ENCODE peak calls at places on chromosome 19, in five cellular contexts. P is heart left ventricle, V is Karpas-422, S is testis, U is left lung. C is an unnamed sample.

GRCh38 chr19:1206733-1207301 is 1.2 kb downstream of the STK11 start:
- DNase-seq in P (no peak), V (peak; percentile 76), S (peak; percentile 62), U (peak; percentile 89), C (no peak)

GRCh38 chr19:1992759-1993260 is 22.7 kb downstream of the BTBD2 start:
- DNase-seq in P (no peak), U (no peak), V (peak; percentile 85), S (peak; percentile 72), C (no peak)

GRCh38 chr19:47158879-47159509 is 28.4 kb downstream of the SAE1 start:
- DNase-seq in U (no peak), S (no peak), P (no peak), V (no peak), C (no peak)

GRCh38 chr19:31348416-31349159 is 648 bp downstream of the TSHZ3 start:
- DNase-seq in U (no peak), P (peak; percentile 54), V (no peak), S (peak; percentile 38), C (no peak)

GRCh38 chr19:12769689-12770088 is 5.7 kb downstream of the HOOK2 start:
- DNase-seq in P (no peak), S (peak; percentile 35), U (peak; percentile 85), V (peak; percentile 89), C (no peak)

GRCh38 chr19:39351537-39352037 is 9.4 kb downstream of the SAMD4B start:
- DNase-seq in U (no peak), V (peak; percentile 55), S (no peak), P (no peak), C (no peak)

GRCh38 chr19:3620145-3620816 is 6.3 kb downstream of the CACTIN start:
- DNase-seq in V (no peak), P (no peak), U (peak; percentile 67), S (no peak), C (no peak)

GRCh38 chr19:33872445-33873320 is 76.0 kb downstream of the KCTD15 start:
- DNase-seq in U (no peak), S (no peak), P (no peak), V (no peak), C (no peak)

GRCh38 chr19:50458396-50459066 is 17.8 kb upstream of the EMC10 start:
- DNase-seq in S (no peak), P (no peak), U (no peak), V (no peak), C (no peak)

GRCh38 chr19:17522988-17523872 is 11.8 kb downstream of the PGLS start:
- DNase-seq in P (peak; percentile 73), V (peak; percentile 80), S (peak; percentile 44), U (peak; percentile 89), C (no peak)

GRCh38 chr19:42253245-42254082 is 1.5 kb downstream of the ERF start:
- DNase-seq in V (peak; percentile 75), U (peak; percentile 92), P (peak; percentile 69), S (peak; percentile 78), C (no peak)

GRCh38 chr19:5961969-5962945 is 15.7 kb downstream of the RANBP3 start:
- DNase-seq in U (no peak), S (no peak), P (peak; percentile 64), V (no peak), C (no peak)

GRCh38 chr19:1089891-1090290 is 5.3 kb downstream of the POLR2E start:
- DNase-seq in U (no peak), P (peak; percentile 26), V (peak; percentile 81), S (no peak), C (no peak)

GRCh38 chr19:5352229-5352763 is 11.7 kb upstream of the PTPRS start:
- DNase-seq in S (no peak), U (no peak), P (no peak), V (no peak), C (no peak)

GRCh38 chr19:39941615-39942507 is 7.4 kb upstream of the FCGBP start:
- DNase-seq in P (no peak), U (no peak), V (peak; percentile 66), S (peak; percentile 19), C (no peak)

GRCh38 chr19:49858591-49858985 is 7.6 kb downstream of the PTOV1 start:
- DNase-seq in V (no peak), U (peak; percentile 70), P (peak; percentile 22), S (peak; percentile 82), C (no peak)

GRCh38 chr19:2548966-2549365 is 73.0 kb downstream of the GADD45B start:
- DNase-seq in U (peak; percentile 36), P (no peak), S (no peak), V (no peak), C (no peak)

GRCh38 chr19:33401683-33402420 is 28.3 kb downstream of the CEBPG start:
- DNase-seq in P (peak; percentile 18), S (no peak), U (peak; percentile 65), V (no peak), C (no peak)

GRCh38 chr19:43755256-43755801 is 567 bp upstream of the SMG9 start:
- DNase-seq in S (peak; percentile 85), V (peak; percentile 94), U (peak; percentile 93), P (peak; percentile 89), C (peak; percentile 95)

GRCh38 chr19:55206664-55207500 is 2.4 kb downstream of the PTPRH start:
- DNase-seq in V (peak; percentile 71), S (peak; percentile 85), U (peak; percentile 91), P (peak; percentile 86), C (no peak)

GRCh38 chr19:5968431-5969373 is 9.2 kb downstream of the RANBP3 start:
- DNase-seq in U (no peak), V (peak; percentile 48), S (no peak), P (no peak), C (no peak)

GRCh38 chr19:5002143-5002542 is 33.2 kb downstream of the KDM4B start:
- DNase-seq in U (peak; percentile 8), S (no peak), P (peak; percentile 2), V (no peak), C (no peak)

GRCh38 chr19:45638930-45639729 is at the start of gene EML2:
- DNase-seq in U (peak; percentile 93), P (peak; percentile 56), S (peak; percentile 43), V (peak; percentile 87), C (no peak)

GRCh38 chr19:3548594-3548993 is 8.8 kb downstream of the MFSD12 start:
- DNase-seq in V (no peak), U (no peak), S (no peak), P (no peak), C (no peak)

GRCh38 chr19:16836115-16836905 is 7.1 kb downstream of the SIN3B start:
- DNase-seq in P (peak; percentile 40), U (no peak), V (no peak), S (peak; percentile 81), C (no peak)

GRCh38 chr19:4064551-4065260 is 2.0 kb downstream of the ZBTB7A start:
- DNase-seq in P (peak; percentile 71), U (peak; percentile 90), S (peak; percentile 73), V (peak; percentile 81), C (peak; percentile 89)

GRCh38 chr19:42529248-42529764 is 1.0 kb upstream of the CEACAM1 start:
- DNase-seq in U (peak; percentile 83), S (peak; percentile 75), P (peak; percentile 40), V (peak; percentile 79), C (no peak)

DNA sequence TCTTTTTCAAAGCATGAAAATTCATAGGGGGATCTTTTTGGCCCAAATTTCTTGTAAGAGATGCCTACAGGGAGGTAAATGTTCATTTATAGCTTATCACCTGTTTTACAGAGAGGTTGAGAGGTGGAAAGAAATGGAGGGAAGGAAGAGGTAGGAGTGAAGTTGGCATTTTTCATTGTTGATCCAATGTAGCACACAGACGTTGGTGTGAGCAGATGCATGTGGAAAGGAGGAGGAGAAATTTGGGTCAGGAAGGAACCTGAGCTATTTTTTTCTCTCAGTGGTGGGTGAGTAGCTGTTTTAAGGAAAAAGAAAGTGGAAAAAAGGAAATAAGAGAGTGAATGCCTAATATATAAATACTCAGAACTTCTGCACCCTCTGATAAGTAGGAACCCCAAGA is 9.9 kb upstream of the SMIM17 start:
- DNase-seq in U (no peak), V (no peak), S (no peak), P (no peak), C (no peak)
- H3K9me3 ChIP-seq in U (no peaks in the 10 kb centered on the region), V (peaks cover 67% of the 10 kb centered on the region), S (no peaks in the 10 kb centered on the region), P (no peaks in the 10 kb centered on the region), C (peaks cover 22% of the 10 kb centered on the region)

DNA sequence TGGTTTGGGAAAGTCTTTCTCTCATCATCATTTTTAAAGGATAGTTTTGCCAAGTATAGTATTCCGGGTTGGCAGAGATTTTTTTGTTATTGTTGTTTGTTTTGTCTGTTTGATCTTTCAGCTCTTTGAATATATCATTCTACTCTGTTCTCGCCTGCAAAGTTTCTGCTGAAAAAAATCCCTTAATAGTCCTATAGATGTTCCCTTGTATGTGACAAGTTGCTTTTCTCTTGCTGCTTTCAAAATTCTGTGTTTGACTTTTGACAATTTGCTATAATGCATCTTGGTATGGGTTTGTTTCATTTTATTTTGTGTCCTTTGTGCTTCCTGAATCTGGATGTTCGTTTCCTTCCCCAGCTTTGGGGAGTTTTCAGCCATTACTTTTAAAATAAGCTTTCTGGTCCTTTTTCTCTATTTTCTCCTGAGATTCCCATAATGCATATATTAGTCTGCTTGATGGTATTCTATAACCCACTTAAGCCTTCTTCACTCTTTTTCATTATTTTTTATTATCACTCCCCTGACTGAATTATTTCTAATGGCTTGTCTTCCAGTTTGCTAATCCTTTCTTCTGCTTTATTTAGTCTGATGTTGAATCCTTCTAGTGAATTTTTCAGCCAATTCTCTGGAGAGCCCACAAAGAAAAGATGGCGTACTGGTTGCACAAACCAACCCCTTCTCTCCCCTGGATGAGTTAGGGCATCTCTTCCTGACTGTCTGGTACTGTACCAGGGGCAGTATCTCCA is 14.6 kb downstream of the ZNF569 start:
- DNase-seq in U (no peak), P (no peak), V (no peak), S (no peak), C (no peak)
- H3K9me3 ChIP-seq in U (peaks cover 27% of the 10 kb centered on the region), P (peaks cover 37% of the 10 kb centered on the region), V (peaks cover 47% of the 10 kb centered on the region), S (no peaks in the 10 kb centered on the region), C (peaks cover 80% of the 10 kb centered on the region)

GRCh38 chr19:37401078-37401477 is 30.2 kb downstream of the ZNF527 start:
- DNase-seq in U (no peak), S (no peak), V (no peak), P (no peak), C (no peak)
- H3K9me3 ChIP-seq in U (no peaks in the 10 kb centered on the region), S (no peaks in the 10 kb centered on the region), V (peaks cover 53% of the 10 kb centered on the region), P (no peaks in the 10 kb centered on the region), C (peaks cover 31% of the 10 kb centered on the region)

GRCh38 chr19:7224205-7224833 is 69.9 kb downstream of the INSR start:
- DNase-seq in P (peak; percentile 53), U (no peak), V (no peak), S (peak; percentile 69), C (no peak)
- H3K9me3 ChIP-seq in P (no peaks in the 10 kb centered on the region), U (no peaks in the 10 kb centered on the region), V (no peaks in the 10 kb centered on the region), S (no peaks in the 10 kb centered on the region), C (no peaks in the 10 kb centered on the region)

GRCh38 chr19:56566904-56567273 is 379 bp upstream of the ZNF470 start:
- DNase-seq in S (peak; percentile 78), V (no peak), P (peak; percentile 61), U (peak; percentile 87), C (no peak)

GRCh38 chr19:56562766-56563165 is 4.5 kb upstream of the ZNF470 start:
- DNase-seq in U (no peak), P (no peak), V (no peak), S (no peak), C (no peak)

GRCh38 chr19:56567274-56568120 is at the start of gene ZNF470:
- DNase-seq in V (no peak), U (peak; percentile 98), S (peak; percentile 98), P (peak; percentile 98), C (peak; percentile 92)
- H3K9me3 ChIP-seq in V (peaks cover 72% of the 10 kb centered on the region), U (peaks cover 3% of the 10 kb centered on the region), S (no peaks in the 10 kb centered on the region), P (peaks cover 2% of the 10 kb centered on the region), C (peaks cover 31% of the 10 kb centered on the region)

DNA sequence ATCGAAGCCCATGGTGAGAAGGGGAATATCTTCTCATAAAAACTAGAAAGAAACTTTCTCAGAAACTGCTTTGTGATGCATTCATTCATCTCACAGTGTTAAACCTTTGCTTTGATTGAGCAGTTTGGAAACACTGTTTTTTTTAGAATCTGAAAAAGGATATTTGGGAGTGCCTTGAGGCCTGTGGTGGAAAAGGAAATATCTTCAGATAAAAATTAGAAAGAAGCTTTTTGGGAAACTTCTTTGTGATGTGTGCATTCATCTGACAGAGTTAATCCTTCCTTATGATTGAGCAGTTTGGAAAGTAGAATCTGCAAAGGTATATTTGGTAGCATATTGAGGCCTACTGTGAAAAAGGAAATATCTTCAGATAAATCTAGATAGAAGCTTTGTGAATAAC is 1594.9 kb downstream of the UQCRFS1 start:
- DNase-seq in V (no peak), P (no peak), S (no peak), U (no peak), C (no peak)
- H3K9me3 ChIP-seq in V (peaks cover 78% of the 10 kb centered on the region), P (peaks cover 3% of the 10 kb centered on the region), S (peaks cover 4% of the 10 kb centered on the region), U (peaks cover 2% of the 10 kb centered on the region), C (peaks cover 17% of the 10 kb centered on the region)

C was measured in vagina.